ENCODE peak calls at places on chromosomes 2 and 18, in four cellular contexts. One of them, this sample, is unnamed.

GRCh38 chr2:26697425-26697824 is 4.9 kb downstream of the KCNK3 start:
- DNase-seq in NCI-H510A: no peak
- DNase-seq in RWPE1: no peak
- DNase-seq in stimulated activated CD8-positive, alpha-beta memory T cell treated with anti-CD3 and anti-CD28 coated beads, Interleukin-4, amount 100 ng/mL, for 4 hours: no peak
- DNase-seq in this sample: no peak

GRCh38 chr18:70216788-70217187 is 11.3 kb upstream of the RTTN start:
- DNase-seq in RWPE1: no peak
- DNase-seq in NCI-H510A: no peak
- DNase-seq in stimulated activated CD8-positive, alpha-beta memory T cell treated with anti-CD3 and anti-CD28 coated beads, Interleukin-4, amount 100 ng/mL, for 4 hours: no peak
- DNase-seq in this sample: no peak

GRCh38 chr2:83516503-83516902 is 942.6 kb downstream of the SUCLG1 start:
- DNase-seq in stimulated activated CD8-positive, alpha-beta memory T cell treated with anti-CD3 and anti-CD28 coated beads, Interleukin-4, amount 100 ng/mL, for 4 hours: no peak
- DNase-seq in RWPE1: no peak
- DNase-seq in NCI-H510A: no peak
- DNase-seq in this sample: peak

GRCh38 chr2:174802459-174802858 is 38.2 kb upstream of the CHRNA1 start:
- DNase-seq in stimulated activated CD8-positive, alpha-beta memory T cell treated with anti-CD3 and anti-CD28 coated beads, Interleukin-4, amount 100 ng/mL, for 4 hours: no peak
- DNase-seq in RWPE1: no peak
- DNase-seq in NCI-H510A: no peak
- DNase-seq in this sample: peak

GRCh38 chr2:109350526-109350925 is 221.5 kb downstream of the SH3RF3 start:
- DNase-seq in stimulated activated CD8-positive, alpha-beta memory T cell treated with anti-CD3 and anti-CD28 coated beads, Interleukin-4, amount 100 ng/mL, for 4 hours: no peak
- DNase-seq in RWPE1: no peak
- DNase-seq in NCI-H510A: no peak
- DNase-seq in this sample: no peak

GRCh38 chr2:232276084-232276738 is 102.3 kb upstream of the ALPP start:
- DNase-seq in RWPE1: no peak
- DNase-seq in NCI-H510A: no peak
- DNase-seq in stimulated activated CD8-positive, alpha-beta memory T cell treated with anti-CD3 and anti-CD28 coated beads, Interleukin-4, amount 100 ng/mL, for 4 hours: no peak
- DNase-seq in this sample: no peak

GRCh38 chr2:108621087-108621559 is 86.9 kb downstream of the LIMS1 start:
- DNase-seq in RWPE1: peak
- DNase-seq in NCI-H510A: peak
- DNase-seq in stimulated activated CD8-positive, alpha-beta memory T cell treated with anti-CD3 and anti-CD28 coated beads, Interleukin-4, amount 100 ng/mL, for 4 hours: no peak
- DNase-seq in this sample: peak

GRCh38 chr18:63488160-63488559 is 11.4 kb downstream of the SERPINB5 start:
- DNase-seq in RWPE1: no peak
- DNase-seq in NCI-H510A: no peak
- DNase-seq in stimulated activated CD8-positive, alpha-beta memory T cell treated with anti-CD3 and anti-CD28 coated beads, Interleukin-4, amount 100 ng/mL, for 4 hours: no peak
- DNase-seq in this sample: no peak